ENCODE peak calls at places on chromosomes 13 and 19, in four cellular contexts. One of them, this sample, is unnamed. For H3K27me3, the result is how much of the 10 kb centered on the place peaks cover.

GRCh38 chr13:28448959-28449358 is 46.0 kb downstream of the FLT1 start:
- DNase-seq in HL-60: no peak
- DNase-seq in fibroblast of lung: no peak
- DNase-seq in BJ: no peak
- DNase-seq in this sample: no peak

GRCh38 chr13:91017031-91017668 is 330.3 kb upstream of the MIR17HG start:
- DNase-seq in fibroblast of lung: peak
- DNase-seq in HL-60: peak
- DNase-seq in BJ: no peak
- DNase-seq in this sample: peak

GRCh38 chr13:79211377-79211776 is 194.7 kb downstream of the RBM26 start:
- DNase-seq in BJ: no peak
- DNase-seq in HL-60: no peak
- DNase-seq in fibroblast of lung: no peak
- DNase-seq in this sample: no peak

GRCh38 chr13:50991624-50992610 is 82.3 kb downstream of the RNASEH2B start:
- DNase-seq in BJ: no peak
- DNase-seq in fibroblast of lung: no peak
- DNase-seq in HL-60: peak
- DNase-seq in this sample: peak

GRCh38 chr13:40485611-40486517 is 180.6 kb downstream of the FOXO1 start:
- DNase-seq in BJ: no peak
- DNase-seq in fibroblast of lung: no peak
- DNase-seq in HL-60: no peak
- DNase-seq in this sample: peak

GRCh38 chr19:15702590-15702930 is 25.3 kb upstream of the OR10H2 start:
- DNase-seq in HL-60: peak
- DNase-seq in fibroblast of lung: peak
- DNase-seq in BJ: no peak
- DNase-seq in this sample: no peak

GRCh38 chr19:4980087-4980486 is 11.2 kb downstream of the KDM4B start:
- DNase-seq in fibroblast of lung: no peak
- DNase-seq in BJ: no peak
- DNase-seq in HL-60: peak
- DNase-seq in this sample: no peak

GRCh38 chr13:37058801-37059135 is 720 bp downstream of the SUPT20H start:
- DNase-seq in BJ: peak
- DNase-seq in fibroblast of lung: no peak
- DNase-seq in HL-60: no peak
- DNase-seq in this sample: no peak

GRCh38 chr19:45177817-45178261 is at the start of gene TRAPPC6A:
- DNase-seq in HL-60: peak
- DNase-seq in fibroblast of lung: peak
- DNase-seq in BJ: no peak
- DNase-seq in this sample: no peak

GRCh38 chr13:44380404-44381165 is 7.0 kb downstream of the SERP2 start:
- DNase-seq in HL-60: no peak
- DNase-seq in BJ: no peak
- DNase-seq in fibroblast of lung: no peak
- DNase-seq in this sample: no peak

GRCh38 chr13:20331419-20331818 is 99.3 kb upstream of the GJB6 start:
- DNase-seq in HL-60: no peak
- DNase-seq in fibroblast of lung: no peak
- DNase-seq in BJ: no peak
- DNase-seq in this sample: no peak

GRCh38 chr13:92265408-92265807 is 867.0 kb downstream of the GPC5 start:
- DNase-seq in fibroblast of lung: peak
- DNase-seq in BJ: no peak
- DNase-seq in HL-60: no peak
- DNase-seq in this sample: no peak

GRCh38 chr13:41059896-41060722 is 1.2 kb upstream of the WBP4 start:
- DNase-seq in HL-60: peak
- DNase-seq in fibroblast of lung: peak
- DNase-seq in BJ: peak
- DNase-seq in this sample: peak

GRCh38 chr13:23159205-23159586 is 21.6 kb upstream of the SGCG start:
- DNase-seq in fibroblast of lung: peak
- DNase-seq in BJ: no peak
- DNase-seq in HL-60: peak
- DNase-seq in this sample: no peak
- H3K4me3 ChIP-seq in fibroblast of lung: peak
- H3K4me3 ChIP-seq in BJ: peak
- H3K4me3 ChIP-seq in HL-60: peak
- H3K4me3 ChIP-seq in this sample: no peak

GRCh38 chr13:35475960-35476943 is at the start of gene MAB21L1:
- DNase-seq in fibroblast of lung: peak
- DNase-seq in HL-60: peak
- DNase-seq in BJ: peak
- DNase-seq in this sample: no peak

GRCh38 chr13:35475131-35475959 is 1.1 kb downstream of the MAB21L1 start:
- DNase-seq in HL-60: no peak
- DNase-seq in fibroblast of lung: peak
- DNase-seq in BJ: no peak
- DNase-seq in this sample: no peak

GRCh38 chr13:35472308-35473008 is 4.0 kb downstream of the MAB21L1 start:
- DNase-seq in BJ: no peak
- DNase-seq in HL-60: no peak
- DNase-seq in fibroblast of lung: no peak
- DNase-seq in this sample: no peak

GRCh38 chr13:35471466-35472307 is 4.8 kb downstream of the MAB21L1 start:
- DNase-seq in fibroblast of lung: peak
- DNase-seq in BJ: no peak
- DNase-seq in HL-60: no peak
- DNase-seq in this sample: no peak

DNA sequence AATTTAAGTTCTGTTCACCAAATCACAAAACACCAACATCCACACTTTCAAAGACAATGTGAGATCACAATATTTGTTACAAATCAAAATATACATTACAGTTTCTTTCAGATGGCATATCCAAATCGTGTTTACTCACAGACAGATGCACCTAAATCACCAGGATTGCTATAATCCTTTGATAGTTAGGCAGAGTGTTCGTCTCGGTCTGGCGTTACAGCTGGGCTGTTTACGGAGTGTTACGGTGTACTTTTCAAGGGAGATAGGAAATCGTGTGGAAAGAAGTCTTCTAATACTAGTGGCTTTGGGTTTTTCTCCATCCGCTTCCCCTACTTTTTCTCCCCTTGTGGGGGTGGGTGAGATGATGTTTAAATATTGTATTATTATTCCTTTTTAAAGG is 1.9 kb downstream of the MAB21L1 start:
- DNase-seq in HL-60: no peak
- DNase-seq in fibroblast of lung: peak
- DNase-seq in BJ: no peak
- DNase-seq in this sample: no peak
- H3K27me3 ChIP-seq in HL-60: half or more
- H3K27me3 ChIP-seq in fibroblast of lung: under half
- H3K27me3 ChIP-seq in BJ: under half
- H3K27me3 ChIP-seq in this sample: under half

DNA sequence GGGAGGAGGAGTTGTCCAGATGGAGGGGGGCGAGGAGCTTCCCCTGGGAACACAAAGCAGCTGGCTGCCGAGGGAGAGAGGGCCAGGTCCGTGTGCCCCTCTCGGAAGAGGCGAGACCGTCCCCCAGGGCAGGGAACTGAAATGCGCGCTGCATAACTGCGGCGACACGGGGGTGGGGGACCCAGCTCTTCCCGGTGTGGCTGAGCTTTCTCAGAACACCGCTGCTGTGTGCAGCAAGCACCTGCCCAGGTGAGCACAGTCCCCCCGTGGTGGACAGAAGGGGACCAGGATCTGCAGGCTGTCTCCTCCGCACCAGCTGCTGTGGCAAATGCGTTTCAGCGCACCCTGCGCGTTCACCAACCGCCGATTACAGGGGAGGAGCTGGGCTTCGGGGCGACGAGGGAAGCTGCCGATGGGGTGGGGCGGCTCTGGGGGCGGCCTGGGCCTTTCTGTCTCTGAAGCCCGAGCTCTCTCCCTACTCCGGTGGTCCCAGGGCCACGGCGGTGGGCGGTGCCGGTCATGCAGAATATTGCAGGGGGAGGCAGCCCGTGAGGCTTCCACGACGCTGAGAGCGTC is 54.6 kb upstream of the F7 start:
- DNase-seq in BJ: no peak
- DNase-seq in fibroblast of lung: no peak
- DNase-seq in HL-60: no peak
- DNase-seq in this sample: no peak
- TF ChIP-seq CTCF in BJ: no peak
- TF ChIP-seq CTCF in fibroblast of lung: no peak
- TF ChIP-seq CTCF in HL-60: no peak
- TF ChIP-seq CTCF in this sample: no peak

GRCh38 chr19:18051887-18052286 is 34.8 kb downstream of the IL12RB1 start:
- DNase-seq in fibroblast of lung: no peak
- DNase-seq in BJ: no peak
- DNase-seq in HL-60: no peak
- DNase-seq in this sample: no peak
- H3K4me3 ChIP-seq in fibroblast of lung: no peak
- H3K4me3 ChIP-seq in BJ: no peak
- H3K4me3 ChIP-seq in HL-60: no peak
- H3K4me3 ChIP-seq in this sample: no peak

GRCh38 chr13:109795021-109795420 is 8.6 kb upstream of the IRS2 start:
- DNase-seq in HL-60: no peak
- DNase-seq in BJ: no peak
- DNase-seq in fibroblast of lung: no peak
- DNase-seq in this sample: no peak
- H3K27me3 ChIP-seq in HL-60: under half
- H3K27me3 ChIP-seq in BJ: under half
- H3K27me3 ChIP-seq in fibroblast of lung: under half
- H3K27me3 ChIP-seq in this sample: under half